ENCODE peak calls at places on chromosomes 16 and 17, in nine cellular contexts. D is thoracic aorta, R is fibroblast of mammary gland, C is right lobe of liver, K is suprapubic skin, L is AG09309, J is astrocyte of the spinal cord, H is lower leg skin, G is heart left ventricle. A is an unnamed sample.

GRCh38 chr16:78591682-78592103 is 492.2 kb downstream of the WWOX start:
- DNase-seq in C (no peak), R (no peak), L (no peak), G (no peak), D (no peak), J (no peak), K (no peak), H (no peak), A (no peak)

GRCh38 chr17:82037113-82037888 is at the start of gene DCXR:
- DNase-seq in L (peak), C (peak), D (peak), H (peak), G (peak), J (peak), K (peak), R (peak), A (peak)

GRCh38 chr17:30318190-30318589 is 15.7 kb downstream of the TMIGD1 start:
- DNase-seq in J (no peak), C (no peak), R (no peak), G (no peak), D (no peak), K (no peak), L (no peak), H (no peak), A (no peak)

GRCh38 chr16:74521691-74522090 is 85.2 kb downstream of the GLG1 start:
- DNase-seq in H (no peak), G (peak), K (no peak), J (peak), L (no peak), R (peak), D (no peak), C (no peak), A (peak)

GRCh38 chr17:52986056-52986662 is 827.6 kb upstream of the CA10 start:
- DNase-seq in G (no peak), D (no peak), K (no peak), J (no peak), R (no peak), L (no peak), C (no peak), H (no peak), A (no peak)

GRCh38 chr16:65700599-65700998 is 578.7 kb upstream of the CDH11 start:
- DNase-seq in J (no peak), C (no peak), L (peak), H (no peak), K (no peak), G (no peak), D (no peak), R (no peak), A (no peak)

GRCh38 chr17:17999364-18000007 is 26.8 kb downstream of the DRC3 start:
- DNase-seq in H (no peak), C (no peak), K (no peak), G (no peak), L (no peak), D (no peak), J (no peak), R (peak), A (peak)

GRCh38 chr17:27975146-27976011 is 67.1 kb upstream of the NLK start:
- DNase-seq in H (no peak), K (no peak), G (no peak), J (peak), L (no peak), R (peak), C (no peak), D (no peak), A (peak)

GRCh38 chr16:85350973-85351372 is 238.7 kb upstream of the CIBAR2 start:
- DNase-seq in R (peak), H (peak), K (peak), D (peak), C (peak), J (peak), G (peak), L (peak), A (peak)

GRCh38 chr17:57634713-57635465 is 110.2 kb downstream of the CCDC182 start:
- DNase-seq in J (peak), H (no peak), R (peak), L (no peak), K (no peak), D (no peak), G (no peak), C (no peak), A (peak)

GRCh38 chr16:14310519-14310991 is 239.4 kb downstream of the MRTFB start:
- DNase-seq in G (no peak), C (no peak), R (peak), L (no peak), J (peak), K (no peak), D (no peak), H (no peak), A (no peak)

GRCh38 chr16:20042848-20043247 is 30.8 kb downstream of the GPR139 start:
- DNase-seq in G (no peak), K (no peak), R (no peak), C (no peak), L (no peak), J (no peak), H (no peak), D (no peak), A (no peak)

GRCh38 chr16:48408688-48409087 is 23.5 kb upstream of the SIAH1 start:
- DNase-seq in L (no peak), J (peak), R (peak), K (no peak), C (peak), D (no peak), H (peak), G (peak), A (peak)

GRCh38 chr17:17356149-17356930 is 53.2 kb downstream of the NT5M start:
- DNase-seq in R (peak), G (peak), C (peak), K (peak), H (peak), D (peak), L (peak), J (peak), A (peak)

GRCh38 chr17:40841246-40841645 is 18.8 kb upstream of the KRT10 start:
- DNase-seq in H (no peak), R (peak), J (no peak), L (no peak), K (no peak), C (no peak), D (no peak), G (no peak), A (peak)

GRCh38 chr16:6684076-6684673 is 648.5 kb upstream of the RBFOX1 start:
- DNase-seq in K (no peak), R (peak), C (no peak), G (no peak), L (no peak), H (no peak), J (no peak), D (no peak), A (no peak)

GRCh38 chr17:73480740-73481139 is 163.5 kb downstream of the SDK2 start:
- DNase-seq in L (no peak), G (peak), H (no peak), K (no peak), D (no peak), R (no peak), J (no peak), C (no peak), A (no peak)
- H3K4me3 ChIP-seq in L (no peak), G (no peak), H (no peak), K (no peak), D (no peak), R (no peak), J (no peak), C (no peak), A (no peak)

GRCh38 chr16:80019395-80019794 is 418.9 kb upstream of the MAF start:
- DNase-seq in R (no peak), G (no peak), D (no peak), H (no peak), C (no peak), L (no peak), K (no peak), J (no peak), A (no peak)
- TF ChIP-seq CTCF in R (no peak), G (no peak), D (no peak), H (no peak), C (no peak), L (no peak), K (no peak), J (no peak), A (no peak)

DNA sequence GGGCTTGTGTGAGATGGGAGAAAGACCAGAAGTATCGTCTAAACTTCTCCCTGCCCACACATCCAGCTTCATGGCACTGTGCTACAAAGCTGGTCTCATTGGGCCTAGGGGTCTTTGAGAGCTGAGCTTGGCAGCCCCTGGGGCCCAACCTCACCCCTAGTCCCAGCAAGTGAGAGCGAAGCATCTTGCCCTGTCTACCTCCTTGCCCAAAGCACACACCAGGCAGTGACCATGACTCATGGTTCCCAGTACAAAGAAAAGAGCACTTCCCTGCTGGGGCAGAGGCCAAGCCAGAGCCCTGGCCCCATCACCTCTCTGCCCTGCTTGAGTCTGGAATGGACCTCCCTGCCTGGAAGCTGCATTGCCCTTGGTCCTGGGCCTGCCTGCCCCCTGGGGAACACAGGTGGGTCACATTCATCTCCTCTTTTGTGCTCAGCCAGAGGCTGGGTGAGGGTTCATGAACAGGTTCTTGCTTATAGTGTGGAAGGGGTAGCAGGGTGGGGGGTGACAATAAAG is 1.2 kb downstream of the SLC16A5 start:
- DNase-seq in H (no peak), L (no peak), G (no peak), R (peak), C (peak), J (peak), D (no peak), K (no peak), A (peak)
- H3K4me3 ChIP-seq in H (no peak), L (peak), G (peak), R (no peak), C (no peak), J (no peak), D (no peak), K (peak), A (peak)

GRCh38 chr16:82665025-82665424 is 38.3 kb downstream of the CDH13 start:
- DNase-seq in K (no peak), G (no peak), L (no peak), C (no peak), J (no peak), D (no peak), R (no peak), H (no peak), A (no peak)
- TF ChIP-seq CTCF in K (no peak), G (no peak), L (no peak), C (no peak), J (no peak), D (no peak), R (no peak), H (no peak), A (no peak)

GRCh38 chr17:74871329-74872076 is 1.3 kb downstream of the FDXR start:
- DNase-seq in H (no peak), D (no peak), G (no peak), C (peak), R (no peak), L (no peak), J (no peak), K (peak), A (no peak)
- H3K4me3 ChIP-seq in H (no peak), D (peak), G (no peak), C (no peak), R (peak), L (peak), J (peak), K (peak), A (peak)

A was measured in foreskin fibroblast.